ENCODE peak calls at places on chromosomes 11 and 22, in four cellular contexts. One of them, this sample, is unnamed.
A peak's percentile ranks its signal among the peaks of the same experiment; 100 is the strongest.

GRCh38 chr11:72621008-72621610 is 53.1 kb downstream of the PDE2A start:
- DNase-seq in H9: no peak
- DNase-seq in mesenchymal stem cell: no peak
- DNase-seq in H1: no peak
- DNase-seq in this sample: peak; percentile 41

GRCh38 chr11:60570970-60571369 is 55.8 kb downstream of the MS4A13 start:
- DNase-seq in H9: no peak
- DNase-seq in mesenchymal stem cell: no peak
- DNase-seq in H1: no peak
- DNase-seq in this sample: no peak

GRCh38 chr22:27108425-27109114 is 451.2 kb downstream of the MIAT start:
- DNase-seq in H9: no peak
- DNase-seq in mesenchymal stem cell: no peak
- DNase-seq in H1: no peak
- DNase-seq in this sample: peak; percentile 60

GRCh38 chr11:86678823-86679222 is 6.4 kb upstream of the ME3 start:
- DNase-seq in H9: no peak
- DNase-seq in mesenchymal stem cell: peak; percentile 77
- DNase-seq in H1: no peak
- DNase-seq in this sample: no peak

GRCh38 chr11:11215944-11216343 is 137.1 kb downstream of the CSNK2A3 start:
- DNase-seq in H9: no peak
- DNase-seq in mesenchymal stem cell: no peak
- DNase-seq in H1: no peak
- DNase-seq in this sample: no peak

GRCh38 chr11:79050784-79051183 is 390.0 kb downstream of the TENM4 start:
- DNase-seq in H9: no peak
- DNase-seq in mesenchymal stem cell: no peak
- DNase-seq in H1: no peak
- DNase-seq in this sample: no peak

GRCh38 chr11:103792981-103793468 is 243.4 kb upstream of the DDI1 start:
- DNase-seq in H9: no peak
- DNase-seq in mesenchymal stem cell: peak; percentile 49
- DNase-seq in H1: no peak
- DNase-seq in this sample: no peak

GRCh38 chr11:119369035-119369925 is 12.2 kb downstream of the USP2 start:
- DNase-seq in H9: no peak
- DNase-seq in mesenchymal stem cell: no peak
- DNase-seq in H1: no peak
- DNase-seq in this sample: no peak

GRCh38 chr11:114796954-114797721 is 118.8 kb downstream of the NXPE2 start:
- DNase-seq in H9: no peak
- DNase-seq in mesenchymal stem cell: peak; percentile 13
- DNase-seq in H1: no peak
- DNase-seq in this sample: no peak

GRCh38 chr11:1679881-1680280 is 17.1 kb upstream of the KRTAP5-6 start:
- DNase-seq in H9: no peak
- DNase-seq in mesenchymal stem cell: no peak
- DNase-seq in H1: no peak
- DNase-seq in this sample: no peak

GRCh38 chr22:35638408-35638807 is 9.8 kb upstream of the APOL6 start:
- DNase-seq in H9: no peak
- DNase-seq in mesenchymal stem cell: peak; percentile 95
- DNase-seq in H1: no peak
- DNase-seq in this sample: no peak

GRCh38 chr11:95088946-95089619 is 563 bp upstream of the ENDOD1 start:
- DNase-seq in H9: no peak
- DNase-seq in mesenchymal stem cell: no peak
- DNase-seq in H1: no peak
- DNase-seq in this sample: no peak

GRCh38 chr11:9692696-9693095 is 28.8 kb downstream of the SWAP70 start:
- DNase-seq in H9: no peak
- DNase-seq in mesenchymal stem cell: no peak
- DNase-seq in H1: no peak
- DNase-seq in this sample: no peak

GRCh38 chr11:15471028-15471708 is 356.4 kb downstream of the INSC start:
- DNase-seq in H9: no peak
- DNase-seq in mesenchymal stem cell: no peak
- DNase-seq in H1: no peak
- DNase-seq in this sample: no peak

GRCh38 chr11:126391970-126392637 is 36.6 kb downstream of the ST3GAL4 start:
- DNase-seq in H9: peak; percentile 61
- DNase-seq in mesenchymal stem cell: no peak
- DNase-seq in H1: no peak
- DNase-seq in this sample: peak; percentile 65

GRCh38 chr11:64868904-64869570 is 9.4 kb downstream of the EHD1 start:
- DNase-seq in H9: no peak
- DNase-seq in mesenchymal stem cell: peak; percentile 95
- DNase-seq in H1: no peak
- DNase-seq in this sample: no peak
- H3K4ac ChIP-seq in H9: no peak overlapping the region
- H3K4ac ChIP-seq in mesenchymal stem cell: peak overlapping the region; percentile 71
- H3K4ac ChIP-seq in H1: no peak overlapping the region
- H3K4ac ChIP-seq in this sample: no peak overlapping the region

GRCh38 chr22:38269466-38269865 is 3.3 kb downstream of the TMEM184B start:
- DNase-seq in H9: peak; percentile 13
- DNase-seq in mesenchymal stem cell: no peak
- DNase-seq in H1: no peak
- DNase-seq in this sample: no peak
- H3K4me1 ChIP-seq in H9: peaks cover 7% of the 10 kb centered on the region
- H3K4me1 ChIP-seq in mesenchymal stem cell: peaks cover 38% of the 10 kb centered on the region
- H3K4me1 ChIP-seq in H1: peaks cover 14% of the 10 kb centered on the region
- H3K4me1 ChIP-seq in this sample: peaks cover 3% of the 10 kb centered on the region

GRCh38 chr22:40499187-40499753 is 128.9 kb downstream of the SGSM3 start:
- DNase-seq in H9: no peak
- DNase-seq in mesenchymal stem cell: peak; percentile 98
- DNase-seq in H1: no peak
- DNase-seq in this sample: peak; percentile 79
- H3K27ac ChIP-seq in H9: no peak overlapping the region
- H3K27ac ChIP-seq in mesenchymal stem cell: peak overlapping the region; percentile 77
- H3K27ac ChIP-seq in H1: no peak overlapping the region
- H3K27ac ChIP-seq in this sample: peak overlapping the region; percentile 33

DNA sequence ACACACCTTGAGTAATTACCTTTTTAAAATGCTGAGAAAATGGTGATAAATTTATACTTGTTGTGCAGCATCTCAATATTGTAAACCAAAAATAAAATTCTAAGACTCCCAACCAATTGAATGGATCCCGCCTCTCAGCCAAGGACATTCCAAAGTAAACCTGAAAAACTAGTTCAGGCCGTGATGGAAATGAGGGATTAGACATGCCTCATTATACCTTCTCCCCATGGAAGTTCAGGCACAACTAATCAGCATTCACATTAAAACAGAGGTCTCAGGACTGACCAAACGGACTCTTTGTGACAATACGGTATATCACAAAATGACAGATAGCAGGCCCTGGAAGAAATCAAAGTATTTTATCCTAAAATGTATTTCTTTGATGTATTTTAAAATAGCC is 907.4 kb upstream of the RAG2 start:
- DNase-seq in H9: no peak
- DNase-seq in mesenchymal stem cell: no peak
- DNase-seq in H1: no peak
- DNase-seq in this sample: peak; percentile 73
- H3K4ac ChIP-seq in H9: no peak overlapping the region
- H3K4ac ChIP-seq in mesenchymal stem cell: no peak overlapping the region
- H3K4ac ChIP-seq in H1: no peak overlapping the region
- H3K4ac ChIP-seq in this sample: no peak overlapping the region

DNA sequence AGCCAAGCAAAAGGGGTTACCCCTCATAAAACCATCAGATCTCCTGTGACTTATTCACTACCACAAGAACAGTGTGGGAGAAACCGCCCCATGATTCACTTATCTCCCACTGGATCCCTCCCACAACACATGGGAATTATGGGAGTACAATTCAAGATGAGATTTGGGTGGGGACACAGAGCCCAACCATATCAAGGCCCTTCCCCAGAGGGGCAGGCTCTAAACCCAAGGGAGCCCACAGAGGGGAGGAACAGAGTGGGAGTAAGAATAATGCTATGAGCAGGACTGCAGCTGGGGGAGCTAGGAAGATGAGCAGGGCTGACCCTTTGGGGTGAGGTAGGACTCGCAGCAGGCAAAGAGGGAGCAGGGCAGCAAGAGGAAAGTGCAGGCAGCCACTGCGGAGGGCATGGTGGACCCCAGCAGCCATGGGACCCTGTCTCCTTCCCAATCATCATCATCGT is 59.3 kb downstream of the CD82 start:
- DNase-seq in H9: no peak
- DNase-seq in mesenchymal stem cell: no peak
- DNase-seq in H1: peak; percentile 38
- DNase-seq in this sample: no peak
- H3K4me1 ChIP-seq in H9: no peaks in the 10 kb centered on the region
- H3K4me1 ChIP-seq in mesenchymal stem cell: peaks cover 29% of the 10 kb centered on the region
- H3K4me1 ChIP-seq in H1: no peaks in the 10 kb centered on the region
- H3K4me1 ChIP-seq in this sample: no peaks in the 10 kb centered on the region

GRCh38 chr22:32546480-32546879 is 71.9 kb downstream of the FBXO7 start:
- DNase-seq in H9: no peak
- DNase-seq in mesenchymal stem cell: no peak
- DNase-seq in H1: no peak
- DNase-seq in this sample: peak; percentile 36
- H3K27ac ChIP-seq in H9: no peak overlapping the region
- H3K27ac ChIP-seq in mesenchymal stem cell: no peak overlapping the region
- H3K27ac ChIP-seq in H1: no peak overlapping the region
- H3K27ac ChIP-seq in this sample: no peak overlapping the region

GRCh38 chr11:123977731-123978347 is at the start of gene OR10S1:
- DNase-seq in H9: no peak
- DNase-seq in mesenchymal stem cell: no peak
- DNase-seq in H1: no peak
- DNase-seq in this sample: peak; percentile 47
- H3K4ac ChIP-seq in H9: no peak within 1 kb of the TSS
- H3K4ac ChIP-seq in mesenchymal stem cell: no peak within 1 kb of the TSS
- H3K4ac ChIP-seq in H1: no peak within 1 kb of the TSS
- H3K4ac ChIP-seq in this sample: no peak within 1 kb of the TSS

GRCh38 chr11:77412814-77413213 is 61.1 kb downstream of the PAK1 start:
- DNase-seq in H9: no peak
- DNase-seq in mesenchymal stem cell: no peak
- DNase-seq in H1: no peak
- DNase-seq in this sample: peak; percentile 78
- H3K4me1 ChIP-seq in H9: peaks cover 12% of the 10 kb centered on the region
- H3K4me1 ChIP-seq in mesenchymal stem cell: peaks cover 4% of the 10 kb centered on the region
- H3K4me1 ChIP-seq in H1: peaks cover 18% of the 10 kb centered on the region
- H3K4me1 ChIP-seq in this sample: peaks cover 10% of the 10 kb centered on the region

GRCh38 chr11:5690216-5690615 is 626 bp downstream of the TRIM22 start:
- DNase-seq in H9: no peak
- DNase-seq in mesenchymal stem cell: peak; percentile 12
- DNase-seq in H1: no peak
- DNase-seq in this sample: peak; percentile 15

GRCh38 chr11:5689551-5689983 is at the start of gene TRIM22:
- DNase-seq in H9: peak; percentile 52
- DNase-seq in mesenchymal stem cell: peak; percentile 73
- DNase-seq in H1: no peak
- DNase-seq in this sample: peak; percentile 17

GRCh38 chr11:5690736-5691135 is 1.1 kb downstream of the TRIM22 start:
- DNase-seq in H9: no peak
- DNase-seq in mesenchymal stem cell: peak; percentile 18
- DNase-seq in H1: no peak
- DNase-seq in this sample: no peak

GRCh38 chr11:5694642-5695041 is 5.1 kb downstream of the TRIM22 start:
- DNase-seq in H9: no peak
- DNase-seq in mesenchymal stem cell: no peak
- DNase-seq in H1: no peak
- DNase-seq in this sample: no peak

GRCh38 chr11:5691963-5692358 is 2.4 kb downstream of the TRIM22 start:
- DNase-seq in H9: no peak
- DNase-seq in mesenchymal stem cell: no peak
- DNase-seq in H1: no peak
- DNase-seq in this sample: no peak
- H3K27ac ChIP-seq in H9: no peak overlapping the region
- H3K27ac ChIP-seq in mesenchymal stem cell: no peak overlapping the region
- H3K27ac ChIP-seq in H1: no peak overlapping the region
- H3K27ac ChIP-seq in this sample: no peak overlapping the region

DNA sequence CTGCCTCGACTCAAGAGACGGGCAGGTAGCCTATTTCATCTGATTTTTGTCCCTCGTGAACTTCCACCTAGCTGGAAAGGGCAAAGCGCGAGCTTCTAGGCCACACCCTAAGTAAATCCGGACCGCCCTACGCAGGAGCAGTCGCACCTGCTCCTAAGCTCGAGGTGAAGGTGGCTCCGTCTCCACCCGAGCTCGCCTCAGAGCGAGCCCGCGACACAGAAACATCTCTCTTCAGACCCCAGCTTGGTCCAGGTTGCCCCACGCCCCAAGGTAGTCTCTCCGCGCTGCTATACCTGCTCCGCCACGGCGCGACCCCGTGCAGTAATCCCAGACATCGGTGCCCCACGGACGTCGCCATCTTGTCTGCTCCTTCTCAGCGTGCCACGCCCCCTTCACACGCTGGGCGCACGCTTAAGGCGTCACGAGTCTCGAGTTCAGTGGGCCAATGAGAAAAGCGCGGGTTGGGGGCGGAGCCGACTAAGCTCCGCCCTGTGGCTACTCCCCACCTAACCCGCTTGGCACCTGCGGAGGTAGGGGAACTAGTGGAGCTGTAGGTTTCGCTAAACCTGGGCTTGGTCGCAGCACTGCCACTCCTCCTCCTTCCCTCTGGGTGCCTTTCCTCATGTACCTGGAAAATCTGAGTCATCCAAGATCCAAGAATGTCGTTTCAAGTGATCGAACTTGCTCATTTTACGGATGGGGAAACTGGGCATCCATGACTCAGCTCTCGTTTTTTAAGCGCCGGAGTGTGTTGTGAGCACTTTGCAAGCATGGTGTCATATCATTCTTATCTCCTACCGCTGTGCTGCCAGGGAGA is at the start of gene PISD:
- DNase-seq in H9: peak; percentile 96
- DNase-seq in mesenchymal stem cell: peak; percentile 95
- DNase-seq in H1: peak; percentile 99
- DNase-seq in this sample: peak; percentile 98
- H3K4ac ChIP-seq in H9: no peak within 1 kb of the TSS
- H3K4ac ChIP-seq in mesenchymal stem cell: peak within 1 kb of the TSS; percentile 64
- H3K4ac ChIP-seq in H1: no peak within 1 kb of the TSS
- H3K4ac ChIP-seq in this sample: no peak within 1 kb of the TSS